ENCODE peak calls at places on chromosome 22, in six cellular contexts. U, T, B, M, K and Y are unnamed samples.
A peak's percentile ranks its signal among the peaks of the same experiment; 100 is the strongest.

GRCh38 chr22:37498289-37498909 is 12.2 kb upstream of the MFNG start:
- DNase-seq in U (no peak), T (no peak), B (no peak), M (no peak), K (peak; percentile 80), Y (no peak)

GRCh38 chr22:27885977-27886842 is 32.8 kb downstream of the PITPNB start:
- DNase-seq in U (peak; percentile 35), T (peak; percentile 70), B (peak; percentile 94), M (no peak), K (peak; percentile 39), Y (peak; percentile 78)

GRCh38 chr22:36828815-36829214 is 12.0 kb upstream of the PVALB start:
- DNase-seq in U (no peak), T (peak; percentile 67), B (no peak), M (no peak), K (no peak), Y (no peak)

GRCh38 chr22:32206774-32207758 is 2.2 kb upstream of the RFPL2 start:
- DNase-seq in U (no peak), T (peak; percentile 55), B (no peak), M (peak; percentile 65), K (peak; percentile 46), Y (peak; percentile 7)

GRCh38 chr22:47215851-47216250 is 453.4 kb downstream of the TBC1D22A start:
- DNase-seq in U (no peak), T (no peak), B (no peak), M (no peak), K (no peak), Y (no peak)

GRCh38 chr22:19972652-19973550 is 31.3 kb upstream of the TXNRD2 start:
- DNase-seq in U (no peak), T (no peak), B (no peak), M (no peak), K (no peak), Y (no peak)

GRCh38 chr22:29003975-29004646 is 57.5 kb downstream of the C22orf31 start:
- DNase-seq in U (no peak), T (no peak), B (no peak), M (no peak), K (no peak), Y (no peak)

GRCh38 chr22:37633693-37634504 is 5.6 kb upstream of the SH3BP1 start:
- DNase-seq in U (peak; percentile 47), T (no peak), B (peak; percentile 92), M (peak; percentile 88), K (peak; percentile 84), Y (peak; percentile 92)

GRCh38 chr22:29030618-29031235 is 30.9 kb downstream of the C22orf31 start:
- DNase-seq in U (peak; percentile 72), T (peak; percentile 83), B (peak; percentile 83), M (peak; percentile 91), K (peak; percentile 84), Y (peak; percentile 96)

GRCh38 chr22:21933899-21934298 is 18.7 kb downstream of the PPM1F start:
- DNase-seq in U (no peak), T (no peak), B (no peak), M (no peak), K (no peak), Y (no peak)

GRCh38 chr22:36986242-36986821 is 32.9 kb downstream of the TST start:
- DNase-seq in U (no peak), T (no peak), B (peak; percentile 18), M (peak; percentile 14), K (peak; percentile 40), Y (no peak)

GRCh38 chr22:40511604-40512003 is 124.9 kb downstream of the MRTFA start:
- DNase-seq in U (no peak), T (no peak), B (peak; percentile 59), M (no peak), K (no peak), Y (no peak)
- TF ChIP-seq CTCF in U (no peak), T (no peak), B (no peak), M (no peak), K (no peak), Y (no peak)

GRCh38 chr22:45866398-45867117 is 110.4 kb downstream of the WNT7B start:
- DNase-seq in U (no peak), T (no peak), B (no peak), M (no peak), K (no peak), Y (no peak)
- H3K4me3 ChIP-seq in U (peak overlapping the region; percentile 24), T (no peak overlapping the region), B (peak overlapping the region; percentile 28), M (no peak overlapping the region), K (no peak overlapping the region), Y (no peak overlapping the region)

GRCh38 chr22:44369241-44369652 is 56.5 kb upstream of the SHISAL1 start:
- DNase-seq in U (no peak), T (no peak), B (no peak), M (peak; percentile 44), K (no peak), Y (no peak)
- TF ChIP-seq CTCF in U (no peak), T (peak; percentile 34), B (peak; percentile 17), M (no peak), K (no peak), Y (peak; percentile 48)

GRCh38 chr22:42399315-42400271 is 32.6 kb downstream of the NFAM1 start:
- DNase-seq in U (no peak), T (no peak), B (no peak), M (no peak), K (peak; percentile 40), Y (peak; percentile 10)
- H3K4me3 ChIP-seq in U (no peak overlapping the region), T (no peak overlapping the region), B (no peak overlapping the region), M (no peak overlapping the region), K (no peak overlapping the region), Y (no peak overlapping the region)

GRCh38 chr22:50485221-50486131 is 1.2 kb upstream of the MIOX start:
- DNase-seq in U (no peak), T (no peak), B (no peak), M (peak; percentile 80), K (no peak), Y (no peak)
- TF ChIP-seq CTCF in U (no peak), T (no peak), B (no peak), M (no peak), K (no peak), Y (no peak)

GRCh38 chr22:24521791-24522245 is 26.7 kb downstream of the UPB1 start:
- DNase-seq in U (peak; percentile 47), T (peak; percentile 83), B (peak; percentile 52), M (peak; percentile 55), K (peak; percentile 68), Y (peak; percentile 64)
- H3K4me3 ChIP-seq in U (no peak overlapping the region), T (peak overlapping the region; percentile 11), B (no peak overlapping the region), M (no peak overlapping the region), K (no peak overlapping the region), Y (no peak overlapping the region)

GRCh38 chr22:38843201-38843715 is 570 bp downstream of the NPTXR start:
- DNase-seq in U (no peak), T (peak; percentile 64), B (peak; percentile 83), M (no peak), K (peak; percentile 28), Y (peak; percentile 69)
- TF ChIP-seq CTCF in U (no peak), T (no peak), B (peak; percentile 23), M (peak; percentile 21), K (no peak), Y (peak; percentile 33)

GRCh38 chr22:35044607-35045390 is 21.2 kb upstream of the ISX start:
- DNase-seq in U (no peak), T (no peak), B (no peak), M (no peak), K (no peak), Y (no peak)
- H3K4me3 ChIP-seq in U (no peak overlapping the region), T (no peak overlapping the region), B (no peak overlapping the region), M (no peak overlapping the region), K (no peak overlapping the region), Y (no peak overlapping the region)